ENCODE peak calls at places on chromosome 18, in five cellular contexts. Q, H, S, F and G are unnamed samples.

GRCh38 chr18:72543362-72544055 is 633 bp downstream of the CBLN2 start:
- DNase-seq in Q (peak), H (no peak), S (no peak), F (peak), G (no peak)

GRCh38 chr18:73355076-73355475 is 487.3 kb upstream of the NETO1 start:
- DNase-seq in Q (peak), H (peak), S (no peak), F (no peak), G (no peak)

GRCh38 chr18:13611616-13612110 is 114.7 kb downstream of the FAM210A start:
- DNase-seq in Q (peak), H (no peak), S (no peak), F (peak), G (peak)

GRCh38 chr18:44742741-44743311 is 62.1 kb downstream of the SETBP1 start:
- DNase-seq in Q (peak), H (no peak), S (no peak), F (no peak), G (no peak)

GRCh38 chr18:76699923-76700322 is 122.4 kb upstream of the ZNF236 start:
- DNase-seq in Q (peak), H (no peak), S (no peak), F (no peak), G (no peak)

GRCh38 chr18:52054301-52054700 is 285.7 kb upstream of the DCC start:
- DNase-seq in Q (no peak), H (peak), S (no peak), F (no peak), G (no peak)

GRCh38 chr18:44047585-44047984 is 633.1 kb upstream of the SETBP1 start:
- DNase-seq in Q (no peak), H (no peak), S (no peak), F (no peak), G (no peak)

GRCh38 chr18:2351126-2351850 is 220.0 kb downstream of the METTL4 start:
- DNase-seq in Q (no peak), H (no peak), S (no peak), F (no peak), G (no peak)

GRCh38 chr18:47168913-47169312 is 7.3 kb downstream of the IER3IP1 start:
- DNase-seq in Q (no peak), H (no peak), S (no peak), F (no peak), G (no peak)

GRCh38 chr18:9872823-9873222 is 12.9 kb upstream of the TXNDC2 start:
- DNase-seq in Q (no peak), H (no peak), S (no peak), F (no peak), G (no peak)

GRCh38 chr18:58256316-58257080 is 212.5 kb downstream of the NEDD4L start:
- DNase-seq in Q (no peak), H (no peak), S (no peak), F (no peak), G (no peak)

GRCh38 chr18:75247601-75248421 is 37.2 kb downstream of the TSHZ1 start:
- DNase-seq in Q (peak), H (peak), S (no peak), F (peak), G (no peak)

GRCh38 chr18:57269756-57270534 is 82.4 kb upstream of the ST8SIA3 start:
- DNase-seq in Q (no peak), H (no peak), S (no peak), F (no peak), G (no peak)

DNA sequence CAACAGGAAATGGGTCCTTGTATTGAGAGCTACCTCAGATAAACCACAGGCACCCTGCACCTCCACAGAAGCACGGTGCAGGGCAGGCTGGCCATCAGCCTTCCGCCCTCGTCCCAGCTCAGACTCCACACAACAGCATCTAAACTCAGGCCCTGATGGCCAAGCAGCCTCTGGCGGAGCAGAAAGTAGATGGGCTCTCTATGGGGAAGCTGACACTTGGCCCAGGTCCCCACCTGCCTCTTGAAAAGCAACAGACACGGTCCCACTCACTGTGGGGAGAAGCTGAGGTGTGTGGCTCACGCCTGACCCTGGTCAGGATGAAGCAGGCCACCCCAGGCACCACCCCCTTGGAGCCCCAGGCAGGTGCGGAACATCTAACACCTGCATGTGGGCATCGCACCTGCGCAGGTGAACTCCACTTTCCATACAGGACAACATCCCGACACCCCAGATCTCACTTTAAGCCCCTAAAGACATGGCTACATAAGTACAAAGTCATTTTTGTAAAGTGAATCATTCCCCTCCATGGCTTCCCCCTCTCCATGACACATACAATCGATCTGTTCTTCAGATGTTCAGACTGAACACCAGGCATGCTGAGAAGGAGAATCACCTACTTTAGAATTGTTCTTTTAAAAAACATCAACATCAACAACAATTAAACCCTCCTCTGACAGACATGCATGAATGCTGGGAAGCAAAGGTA is 208.4 kb downstream of the ZBTB7C start:
- DNase-seq in Q (no peak), H (no peak), S (no peak), F (no peak), G (no peak)
- TF ChIP-seq EZH2phosphoT487 in Q (no peak), H (no peak), S (no peak), F (no peak), G (no peak)

GRCh38 chr18:55840601-55841170 is 252.7 kb upstream of the TCF4 start:
- DNase-seq in Q (no peak), H (no peak), S (no peak), F (no peak), G (no peak)

GRCh38 chr18:55838322-55838721 is 250.3 kb upstream of the TCF4 start:
- DNase-seq in Q (no peak), H (no peak), S (no peak), F (peak), G (no peak)

GRCh38 chr18:55838841-55839240 is 250.8 kb upstream of the TCF4 start:
- DNase-seq in Q (peak), H (peak), S (no peak), F (no peak), G (no peak)

GRCh38 chr18:55841314-55841713 is 253.3 kb upstream of the TCF4 start:
- DNase-seq in Q (peak), H (no peak), S (no peak), F (no peak), G (no peak)

GRCh38 chr18:55839350-55839749 is 251.4 kb upstream of the TCF4 start:
- DNase-seq in Q (peak), H (peak), S (no peak), F (no peak), G (no peak)
- TF ChIP-seq EZH2phosphoT487 in Q (no peak), H (no peak), S (no peak), F (no peak), G (no peak)

GRCh38 chr18:48815581-48816324 is 135.0 kb downstream of the SMAD7 start:
- DNase-seq in Q (peak), H (peak), S (no peak), F (no peak), G (no peak)

GRCh38 chr18:48815182-48815520 is 135.6 kb downstream of the SMAD7 start:
- DNase-seq in Q (no peak), H (no peak), S (no peak), F (no peak), G (no peak)

GRCh38 chr18:48816554-48816953 is 134.2 kb downstream of the SMAD7 start:
- DNase-seq in Q (no peak), H (no peak), S (no peak), F (no peak), G (no peak)

GRCh38 chr18:48813833-48814489 is 136.8 kb downstream of the SMAD7 start:
- DNase-seq in Q (no peak), H (peak), S (no peak), F (no peak), G (no peak)

DNA sequence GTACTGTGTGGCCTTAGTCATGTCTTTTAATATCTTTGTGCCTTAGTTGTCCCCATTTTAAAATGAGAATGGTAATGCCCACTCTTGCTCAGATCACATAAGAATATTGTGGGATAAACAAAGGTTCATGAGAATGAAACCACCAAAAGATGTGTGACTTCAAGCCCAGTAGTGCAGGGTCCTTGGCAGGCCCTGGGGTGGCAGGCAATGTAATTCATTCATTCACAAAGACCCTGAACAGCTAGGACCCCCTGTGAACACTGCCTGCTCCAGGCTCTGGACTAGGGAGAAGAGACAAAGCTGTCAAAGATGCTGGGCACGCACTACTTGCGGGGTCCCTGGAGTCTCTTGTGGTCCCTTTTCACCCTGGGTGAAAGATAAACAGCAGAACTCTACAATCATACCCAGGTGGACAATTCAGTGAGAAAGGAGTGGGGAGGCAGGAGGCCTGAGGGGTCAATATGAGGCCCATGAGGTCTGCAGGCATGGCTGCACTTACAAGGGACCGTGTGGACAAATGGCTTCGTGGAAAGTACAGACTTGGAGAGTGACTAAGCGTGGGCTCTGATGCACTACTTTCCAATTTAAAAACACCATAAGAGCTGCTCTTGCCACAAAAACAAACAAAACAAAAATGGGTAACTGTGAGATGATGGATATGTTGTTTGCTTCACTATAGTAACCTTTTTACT is 136.1 kb downstream of the SMAD7 start:
- DNase-seq in Q (peak), H (no peak), S (no peak), F (no peak), G (no peak)
- TF ChIP-seq EZH2phosphoT487 in Q (no peak), H (no peak), S (no peak), F (no peak), G (no peak)

GRCh38 chr18:63254716-63255399 is 64.7 kb downstream of the BCL2 start:
- DNase-seq in Q (no peak), H (no peak), S (no peak), F (no peak), G (no peak)

GRCh38 chr18:63257453-63257852 is 62.1 kb downstream of the BCL2 start:
- DNase-seq in Q (no peak), H (no peak), S (no peak), F (no peak), G (no peak)

GRCh38 chr18:63255435-63255834 is 64.1 kb downstream of the BCL2 start:
- DNase-seq in Q (no peak), H (no peak), S (no peak), F (peak), G (no peak)

GRCh38 chr18:63253018-63253417 is 66.6 kb downstream of the BCL2 start:
- DNase-seq in Q (no peak), H (no peak), S (no peak), F (no peak), G (no peak)

GRCh38 chr18:63253428-63254372 is 65.9 kb downstream of the BCL2 start:
- DNase-seq in Q (peak), H (no peak), S (no peak), F (peak), G (no peak)
- TF ChIP-seq EZH2phosphoT487 in Q (no peak), H (no peak), S (no peak), F (no peak), G (no peak)

DNA sequence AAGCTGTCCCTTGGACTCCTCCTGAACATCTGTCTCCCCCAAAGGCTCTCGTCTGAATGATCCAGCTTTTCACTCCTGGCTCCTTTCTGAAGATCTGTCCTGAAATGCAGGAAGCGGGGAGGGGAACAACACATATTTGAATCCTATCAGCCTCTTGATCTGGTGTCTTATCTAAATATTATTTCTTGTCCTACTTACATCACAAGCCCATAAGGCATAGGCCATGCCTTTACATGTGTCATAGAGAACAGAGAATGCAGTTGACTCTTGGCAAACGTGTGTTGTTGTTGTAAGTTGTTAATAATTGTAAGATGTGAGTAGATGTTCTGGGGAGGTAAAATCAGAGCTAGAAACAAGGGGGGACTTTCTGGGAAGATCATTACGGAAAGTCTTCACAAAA is 57.4 kb downstream of the GATA6 start:
- DNase-seq in Q (no peak), H (no peak), S (no peak), F (no peak), G (no peak)
- TF ChIP-seq EZH2phosphoT487 in Q (no peak), H (no peak), S (no peak), F (no peak), G (no peak)

GRCh38 chr18:79030680-79031079 is 38.5 kb upstream of the ATP9B start:
- DNase-seq in Q (no peak), H (no peak), S (no peak), F (no peak), G (no peak)
- TF ChIP-seq EZH2phosphoT487 in Q (no peak), H (no peak), S (no peak), F (no peak), G (no peak)